ENCODE peak calls at places on chromosomes 11 and 22, in nine cellular contexts. One of them, this sample, is unnamed.

GRCh38 chr11:120061761-120062560 is 76.0 kb downstream of the TRIM29 start:
- DNase-seq in kidney: no peak
- DNase-seq in mucosa of descending colon: no peak
- DNase-seq in brain microvascular endothelial cell: no peak
- DNase-seq in esophagus squamous epithelium: no peak
- DNase-seq in fibroblast of lung: peak
- DNase-seq in progenitor cell of endocrine pancreas: no peak
- DNase-seq in body of pancreas: no peak
- DNase-seq in Calu3: no peak
- DNase-seq in this sample: no peak

GRCh38 chr11:130609121-130610035 is 160.9 kb downstream of the ADAMTS15 start:
- DNase-seq in esophagus squamous epithelium: no peak
- DNase-seq in body of pancreas: peak
- DNase-seq in fibroblast of lung: no peak
- DNase-seq in progenitor cell of endocrine pancreas: no peak
- DNase-seq in Calu3: no peak
- DNase-seq in brain microvascular endothelial cell: peak
- DNase-seq in mucosa of descending colon: peak
- DNase-seq in kidney: no peak
- DNase-seq in this sample: no peak

GRCh38 chr11:59187587-59187986 is 15.7 kb downstream of the DTX4 start:
- DNase-seq in Calu3: no peak
- DNase-seq in mucosa of descending colon: peak
- DNase-seq in progenitor cell of endocrine pancreas: no peak
- DNase-seq in esophagus squamous epithelium: peak
- DNase-seq in fibroblast of lung: no peak
- DNase-seq in kidney: peak
- DNase-seq in brain microvascular endothelial cell: no peak
- DNase-seq in body of pancreas: no peak
- DNase-seq in this sample: peak

GRCh38 chr22:43273902-43274484 is 69.2 kb downstream of the SCUBE1 start:
- DNase-seq in mucosa of descending colon: peak
- DNase-seq in body of pancreas: peak
- DNase-seq in fibroblast of lung: peak
- DNase-seq in Calu3: peak
- DNase-seq in progenitor cell of endocrine pancreas: peak
- DNase-seq in esophagus squamous epithelium: no peak
- DNase-seq in kidney: no peak
- DNase-seq in brain microvascular endothelial cell: no peak
- DNase-seq in this sample: peak

GRCh38 chr11:61695917-61696316 is 15.7 kb downstream of the DAGLA start:
- DNase-seq in progenitor cell of endocrine pancreas: no peak
- DNase-seq in esophagus squamous epithelium: no peak
- DNase-seq in brain microvascular endothelial cell: peak
- DNase-seq in mucosa of descending colon: peak
- DNase-seq in kidney: peak
- DNase-seq in body of pancreas: peak
- DNase-seq in fibroblast of lung: peak
- DNase-seq in Calu3: peak
- DNase-seq in this sample: peak

GRCh38 chr11:17116121-17116520 is 38.7 kb upstream of the RPS13 start:
- DNase-seq in progenitor cell of endocrine pancreas: no peak
- DNase-seq in kidney: no peak
- DNase-seq in mucosa of descending colon: no peak
- DNase-seq in brain microvascular endothelial cell: no peak
- DNase-seq in body of pancreas: no peak
- DNase-seq in esophagus squamous epithelium: no peak
- DNase-seq in fibroblast of lung: peak
- DNase-seq in Calu3: no peak
- DNase-seq in this sample: no peak

GRCh38 chr11:36186340-36186739 is 102.9 kb downstream of the COMMD9 start:
- DNase-seq in Calu3: no peak
- DNase-seq in brain microvascular endothelial cell: peak
- DNase-seq in mucosa of descending colon: no peak
- DNase-seq in kidney: no peak
- DNase-seq in esophagus squamous epithelium: no peak
- DNase-seq in body of pancreas: no peak
- DNase-seq in fibroblast of lung: peak
- DNase-seq in progenitor cell of endocrine pancreas: no peak
- DNase-seq in this sample: no peak

GRCh38 chr11:6326980-6327379 is 6.7 kb upstream of the CAVIN3 start:
- DNase-seq in mucosa of descending colon: no peak
- DNase-seq in Calu3: no peak
- DNase-seq in esophagus squamous epithelium: no peak
- DNase-seq in body of pancreas: no peak
- DNase-seq in kidney: no peak
- DNase-seq in brain microvascular endothelial cell: no peak
- DNase-seq in progenitor cell of endocrine pancreas: no peak
- DNase-seq in fibroblast of lung: no peak
- DNase-seq in this sample: no peak

GRCh38 chr22:38190581-38190980 is 9.0 kb upstream of the PLA2G6 start:
- DNase-seq in progenitor cell of endocrine pancreas: no peak
- DNase-seq in Calu3: no peak
- DNase-seq in brain microvascular endothelial cell: no peak
- DNase-seq in body of pancreas: no peak
- DNase-seq in mucosa of descending colon: no peak
- DNase-seq in fibroblast of lung: no peak
- DNase-seq in esophagus squamous epithelium: no peak
- DNase-seq in kidney: no peak
- DNase-seq in this sample: no peak

GRCh38 chr11:8766043-8766992 is 83.7 kb downstream of the RPL27A start:
- DNase-seq in body of pancreas: no peak
- DNase-seq in esophagus squamous epithelium: no peak
- DNase-seq in kidney: no peak
- DNase-seq in Calu3: no peak
- DNase-seq in brain microvascular endothelial cell: peak
- DNase-seq in progenitor cell of endocrine pancreas: no peak
- DNase-seq in fibroblast of lung: peak
- DNase-seq in mucosa of descending colon: no peak
- DNase-seq in this sample: no peak

GRCh38 chr11:26649884-26650283 is 72.0 kb downstream of the SLC5A12 start:
- DNase-seq in kidney: no peak
- DNase-seq in mucosa of descending colon: peak
- DNase-seq in fibroblast of lung: peak
- DNase-seq in progenitor cell of endocrine pancreas: peak
- DNase-seq in body of pancreas: peak
- DNase-seq in esophagus squamous epithelium: no peak
- DNase-seq in Calu3: peak
- DNase-seq in brain microvascular endothelial cell: peak
- DNase-seq in this sample: peak

GRCh38 chr11:126740857-126741256 is 259.7 kb downstream of the KIRREL3 start:
- DNase-seq in brain microvascular endothelial cell: no peak
- DNase-seq in body of pancreas: no peak
- DNase-seq in mucosa of descending colon: no peak
- DNase-seq in Calu3: no peak
- DNase-seq in esophagus squamous epithelium: no peak
- DNase-seq in progenitor cell of endocrine pancreas: no peak
- DNase-seq in fibroblast of lung: no peak
- DNase-seq in kidney: no peak
- DNase-seq in this sample: no peak

GRCh38 chr11:111299111-111300026 is 1.0 kb downstream of the POU2AF3 start:
- DNase-seq in fibroblast of lung: peak
- DNase-seq in kidney: peak
- DNase-seq in brain microvascular endothelial cell: peak
- DNase-seq in esophagus squamous epithelium: no peak
- DNase-seq in Calu3: peak
- DNase-seq in progenitor cell of endocrine pancreas: peak
- DNase-seq in mucosa of descending colon: peak
- DNase-seq in body of pancreas: peak
- DNase-seq in this sample: peak

GRCh38 chr11:60720460-60720859 is 4.1 kb upstream of the MS4A18 start:
- DNase-seq in progenitor cell of endocrine pancreas: no peak
- DNase-seq in brain microvascular endothelial cell: no peak
- DNase-seq in esophagus squamous epithelium: no peak
- DNase-seq in fibroblast of lung: no peak
- DNase-seq in kidney: no peak
- DNase-seq in mucosa of descending colon: no peak
- DNase-seq in Calu3: no peak
- DNase-seq in body of pancreas: no peak
- DNase-seq in this sample: no peak

GRCh38 chr11:61065955-61066638 is 36.2 kb upstream of the CD5 start:
- DNase-seq in body of pancreas: peak
- DNase-seq in mucosa of descending colon: no peak
- DNase-seq in kidney: no peak
- DNase-seq in esophagus squamous epithelium: no peak
- DNase-seq in fibroblast of lung: no peak
- DNase-seq in brain microvascular endothelial cell: no peak
- DNase-seq in Calu3: no peak
- DNase-seq in progenitor cell of endocrine pancreas: no peak
- DNase-seq in this sample: no peak

GRCh38 chr11:128244896-128245295 is 342.5 kb downstream of the ETS1 start:
- DNase-seq in brain microvascular endothelial cell: no peak
- DNase-seq in fibroblast of lung: no peak
- DNase-seq in mucosa of descending colon: no peak
- DNase-seq in Calu3: no peak
- DNase-seq in kidney: no peak
- DNase-seq in esophagus squamous epithelium: no peak
- DNase-seq in body of pancreas: no peak
- DNase-seq in progenitor cell of endocrine pancreas: no peak
- DNase-seq in this sample: no peak

GRCh38 chr11:12276356-12276755 is 101.0 kb upstream of the PARVA start:
- DNase-seq in kidney: peak
- DNase-seq in brain microvascular endothelial cell: no peak
- DNase-seq in body of pancreas: peak
- DNase-seq in Calu3: no peak
- DNase-seq in fibroblast of lung: no peak
- DNase-seq in esophagus squamous epithelium: no peak
- DNase-seq in mucosa of descending colon: no peak
- DNase-seq in progenitor cell of endocrine pancreas: no peak
- DNase-seq in this sample: no peak

GRCh38 chr22:46931414-46931813 is 169.0 kb downstream of the TBC1D22A start:
- DNase-seq in mucosa of descending colon: no peak
- DNase-seq in progenitor cell of endocrine pancreas: no peak
- DNase-seq in body of pancreas: no peak
- DNase-seq in Calu3: no peak
- DNase-seq in kidney: no peak
- DNase-seq in fibroblast of lung: peak
- DNase-seq in esophagus squamous epithelium: no peak
- DNase-seq in brain microvascular endothelial cell: peak
- DNase-seq in this sample: no peak
- TF ChIP-seq CTCF in mucosa of descending colon: no peak
- TF ChIP-seq CTCF in progenitor cell of endocrine pancreas: no peak
- TF ChIP-seq CTCF in body of pancreas: no peak
- TF ChIP-seq CTCF in Calu3: no peak
- TF ChIP-seq CTCF in kidney: no peak
- TF ChIP-seq CTCF in fibroblast of lung: peak
- TF ChIP-seq CTCF in esophagus squamous epithelium: no peak
- TF ChIP-seq CTCF in brain microvascular endothelial cell: peak
- TF ChIP-seq CTCF in this sample: no peak

GRCh38 chr11:7548659-7549283 is 35.0 kb downstream of the PPFIBP2 start:
- DNase-seq in esophagus squamous epithelium: no peak
- DNase-seq in body of pancreas: no peak
- DNase-seq in fibroblast of lung: no peak
- DNase-seq in Calu3: peak
- DNase-seq in brain microvascular endothelial cell: no peak
- DNase-seq in kidney: no peak
- DNase-seq in progenitor cell of endocrine pancreas: peak
- DNase-seq in mucosa of descending colon: peak
- DNase-seq in this sample: peak
- TF ChIP-seq CTCF in esophagus squamous epithelium: no peak
- TF ChIP-seq CTCF in body of pancreas: peak
- TF ChIP-seq CTCF in fibroblast of lung: no peak
- TF ChIP-seq CTCF in Calu3: peak
- TF ChIP-seq CTCF in brain microvascular endothelial cell: peak
- TF ChIP-seq CTCF in kidney: peak
- TF ChIP-seq CTCF in progenitor cell of endocrine pancreas: peak
- TF ChIP-seq CTCF in mucosa of descending colon: peak
- TF ChIP-seq CTCF in this sample: peak

DNA sequence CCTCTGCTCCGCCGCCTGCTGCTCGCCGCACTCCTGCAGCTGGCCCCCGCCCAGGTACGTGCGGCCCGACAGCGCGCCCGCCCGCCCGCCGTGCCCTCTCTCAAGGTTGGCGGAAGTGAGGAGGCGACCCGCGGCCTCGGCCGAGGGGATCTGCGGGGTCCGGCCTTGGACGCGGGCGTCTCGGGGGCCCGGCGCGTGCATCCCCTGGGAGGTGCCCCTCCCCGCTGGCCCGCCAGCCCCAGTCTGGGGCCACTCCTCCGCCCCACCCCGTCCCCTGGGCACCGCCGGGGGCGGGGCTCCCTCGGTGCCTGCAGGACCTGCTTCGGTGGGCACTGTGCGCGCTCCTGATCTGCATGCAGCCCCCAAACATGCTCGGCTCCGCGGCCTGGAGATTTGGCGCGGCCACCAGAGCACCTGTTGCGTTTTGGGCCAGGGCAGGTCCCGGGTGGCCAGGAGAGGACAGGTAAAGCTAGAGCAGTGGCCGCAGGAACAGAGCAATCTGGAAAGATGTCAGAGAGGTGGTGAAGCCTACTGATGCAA is 526 bp downstream of the VEGFB start:
- DNase-seq in progenitor cell of endocrine pancreas: no peak
- DNase-seq in Calu3: peak
- DNase-seq in esophagus squamous epithelium: no peak
- DNase-seq in mucosa of descending colon: peak
- DNase-seq in fibroblast of lung: no peak
- DNase-seq in kidney: no peak
- DNase-seq in body of pancreas: peak
- DNase-seq in brain microvascular endothelial cell: no peak
- DNase-seq in this sample: peak
- TF ChIP-seq CTCF in progenitor cell of endocrine pancreas: peak
- TF ChIP-seq CTCF in Calu3: no peak
- TF ChIP-seq CTCF in esophagus squamous epithelium: no peak
- TF ChIP-seq CTCF in mucosa of descending colon: no peak
- TF ChIP-seq CTCF in fibroblast of lung: no peak
- TF ChIP-seq CTCF in kidney: no peak
- TF ChIP-seq CTCF in body of pancreas: no peak
- TF ChIP-seq CTCF in brain microvascular endothelial cell: no peak
- TF ChIP-seq CTCF in this sample: no peak

GRCh38 chr11:3047637-3048036 is 9.6 kb downstream of the CARS1 start:
- DNase-seq in kidney: peak
- DNase-seq in body of pancreas: no peak
- DNase-seq in esophagus squamous epithelium: no peak
- DNase-seq in brain microvascular endothelial cell: no peak
- DNase-seq in fibroblast of lung: no peak
- DNase-seq in Calu3: no peak
- DNase-seq in progenitor cell of endocrine pancreas: no peak
- DNase-seq in mucosa of descending colon: no peak
- DNase-seq in this sample: no peak

GRCh38 chr11:3051435-3052108 is 5.7 kb downstream of the CARS1 start:
- DNase-seq in esophagus squamous epithelium: no peak
- DNase-seq in Calu3: no peak
- DNase-seq in progenitor cell of endocrine pancreas: no peak
- DNase-seq in kidney: peak
- DNase-seq in brain microvascular endothelial cell: no peak
- DNase-seq in body of pancreas: no peak
- DNase-seq in mucosa of descending colon: no peak
- DNase-seq in fibroblast of lung: no peak
- DNase-seq in this sample: no peak

GRCh38 chr11:3052109-3052479 is 5.1 kb downstream of the CARS1 start:
- DNase-seq in body of pancreas: no peak
- DNase-seq in fibroblast of lung: no peak
- DNase-seq in mucosa of descending colon: no peak
- DNase-seq in kidney: peak
- DNase-seq in progenitor cell of endocrine pancreas: no peak
- DNase-seq in brain microvascular endothelial cell: no peak
- DNase-seq in esophagus squamous epithelium: no peak
- DNase-seq in Calu3: no peak
- DNase-seq in this sample: no peak

GRCh38 chr11:3050386-3051325 is 6.6 kb downstream of the CARS1 start:
- DNase-seq in Calu3: no peak
- DNase-seq in esophagus squamous epithelium: no peak
- DNase-seq in kidney: peak
- DNase-seq in fibroblast of lung: no peak
- DNase-seq in progenitor cell of endocrine pancreas: no peak
- DNase-seq in mucosa of descending colon: no peak
- DNase-seq in brain microvascular endothelial cell: no peak
- DNase-seq in body of pancreas: no peak
- DNase-seq in this sample: no peak

GRCh38 chr11:3049430-3050243 is 7.6 kb downstream of the CARS1 start:
- DNase-seq in progenitor cell of endocrine pancreas: no peak
- DNase-seq in body of pancreas: peak
- DNase-seq in Calu3: peak
- DNase-seq in fibroblast of lung: peak
- DNase-seq in brain microvascular endothelial cell: peak
- DNase-seq in mucosa of descending colon: peak
- DNase-seq in esophagus squamous epithelium: peak
- DNase-seq in kidney: peak
- DNase-seq in this sample: peak
- TF ChIP-seq CTCF in progenitor cell of endocrine pancreas: no peak
- TF ChIP-seq CTCF in body of pancreas: no peak
- TF ChIP-seq CTCF in Calu3: no peak
- TF ChIP-seq CTCF in fibroblast of lung: peak
- TF ChIP-seq CTCF in brain microvascular endothelial cell: peak
- TF ChIP-seq CTCF in mucosa of descending colon: no peak
- TF ChIP-seq CTCF in esophagus squamous epithelium: peak
- TF ChIP-seq CTCF in kidney: peak
- TF ChIP-seq CTCF in this sample: peak

This sample was measured in right lobe of liver.